ENCODE peak calls at places on chromosome 1, in six cellular contexts. X is SJCRH30, U is uterus, L is aorta, G is breast epithelium, Q is GM23248. W is an unnamed sample.

GRCh38 chr1:19363526-19364152 is 51.5 kb downstream of the SLC66A1 start:
- DNase-seq in X (no peak), U (peak; percentile 55), L (no peak), G (no peak), Q (peak; percentile 21), W (no peak)

GRCh38 chr1:207755846-207756692 is 4.2 kb downstream of the CD46 start:
- DNase-seq in X (no peak), U (no peak), L (no peak), G (no peak), Q (peak; percentile 9), W (no peak)

GRCh38 chr1:201756411-201756810 is 72.5 kb upstream of the IPO9 start:
- DNase-seq in X (no peak), U (no peak), L (no peak), G (no peak), Q (peak; percentile 81), W (no peak)

GRCh38 chr1:43705982-43706597 is 1.2 kb upstream of the ST3GAL3 start:
- DNase-seq in X (no peak), U (no peak), L (no peak), G (no peak), Q (peak; percentile 47), W (no peak)

GRCh38 chr1:29607236-29607635 is 370.9 kb downstream of the PTPRU start:
- DNase-seq in X (no peak), U (no peak), L (no peak), G (no peak), Q (no peak), W (no peak)

GRCh38 chr1:25616080-25616931 is at the start of gene MAN1C1:
- DNase-seq in X (peak; percentile 94), U (peak; percentile 87), L (peak; percentile 93), G (peak; percentile 69), Q (peak; percentile 88), W (peak; percentile 74)

GRCh38 chr1:234934611-234935033 is 194.0 kb downstream of the TOMM20 start:
- DNase-seq in X (no peak), U (no peak), L (no peak), G (no peak), Q (peak; percentile 61), W (no peak)

GRCh38 chr1:76867342-76868130 is at the start of gene ST6GALNAC5:
- DNase-seq in X (no peak), U (no peak), L (no peak), G (no peak), Q (peak; percentile 66), W (no peak)

GRCh38 chr1:7389786-7390603 is 381.1 kb upstream of the VAMP3 start:
- DNase-seq in X (no peak), U (no peak), L (peak; percentile 43), G (no peak), Q (no peak), W (no peak)

GRCh38 chr1:173190101-173190895 is 16.8 kb downstream of the TNFSF4 start:
- DNase-seq in X (peak; percentile 58), U (peak; percentile 45), L (peak; percentile 89), G (peak; percentile 63), Q (peak; percentile 57), W (peak; percentile 68)

GRCh38 chr1:175503538-175503937 is 239.9 kb downstream of the TNR start:
- DNase-seq in X (no peak), U (no peak), L (no peak), G (no peak), Q (no peak), W (no peak)

GRCh38 chr1:118918940-118919259 is 69.2 kb downstream of the TBX15 start:
- DNase-seq in X (no peak), U (no peak), L (no peak), G (no peak), Q (no peak), W (no peak)

GRCh38 chr1:206563367-206563953 is 48.8 kb downstream of the EIF2D start:
- DNase-seq in X (no peak), U (no peak), L (no peak), G (no peak), Q (peak; percentile 20), W (no peak)

GRCh38 chr1:82449671-82450070 is 648.9 kb downstream of the ADGRL2 start:
- DNase-seq in X (no peak), U (no peak), L (no peak), G (no peak), Q (peak; percentile 29), W (no peak)

GRCh38 chr1:63709267-63709828 is 64.5 kb upstream of the ROR1 start:
- DNase-seq in X (no peak), U (no peak), L (no peak), G (no peak), Q (no peak), W (no peak)

GRCh38 chr1:63703661-63704060 is 70.2 kb upstream of the ROR1 start:
- DNase-seq in X (no peak), U (no peak), L (no peak), G (no peak), Q (no peak), W (no peak)

GRCh38 chr1:63704443-63704842 is 69.4 kb upstream of the ROR1 start:
- DNase-seq in X (no peak), U (no peak), L (no peak), G (no peak), Q (no peak), W (no peak)

GRCh38 chr1:63701187-63701586 is 72.6 kb upstream of the ROR1 start:
- DNase-seq in X (no peak), U (no peak), L (no peak), G (no peak), Q (no peak), W (no peak)

GRCh38 chr1:63705058-63705457 is 68.8 kb upstream of the ROR1 start:
- DNase-seq in X (no peak), U (no peak), L (no peak), G (no peak), Q (no peak), W (no peak)
- H3K4me1 ChIP-seq in X (no peaks in the 10 kb centered on the region), U (no peaks in the 10 kb centered on the region), L (no peaks in the 10 kb centered on the region), G (no peaks in the 10 kb centered on the region), Q (no peaks in the 10 kb centered on the region), W (no peaks in the 10 kb centered on the region)

DNA sequence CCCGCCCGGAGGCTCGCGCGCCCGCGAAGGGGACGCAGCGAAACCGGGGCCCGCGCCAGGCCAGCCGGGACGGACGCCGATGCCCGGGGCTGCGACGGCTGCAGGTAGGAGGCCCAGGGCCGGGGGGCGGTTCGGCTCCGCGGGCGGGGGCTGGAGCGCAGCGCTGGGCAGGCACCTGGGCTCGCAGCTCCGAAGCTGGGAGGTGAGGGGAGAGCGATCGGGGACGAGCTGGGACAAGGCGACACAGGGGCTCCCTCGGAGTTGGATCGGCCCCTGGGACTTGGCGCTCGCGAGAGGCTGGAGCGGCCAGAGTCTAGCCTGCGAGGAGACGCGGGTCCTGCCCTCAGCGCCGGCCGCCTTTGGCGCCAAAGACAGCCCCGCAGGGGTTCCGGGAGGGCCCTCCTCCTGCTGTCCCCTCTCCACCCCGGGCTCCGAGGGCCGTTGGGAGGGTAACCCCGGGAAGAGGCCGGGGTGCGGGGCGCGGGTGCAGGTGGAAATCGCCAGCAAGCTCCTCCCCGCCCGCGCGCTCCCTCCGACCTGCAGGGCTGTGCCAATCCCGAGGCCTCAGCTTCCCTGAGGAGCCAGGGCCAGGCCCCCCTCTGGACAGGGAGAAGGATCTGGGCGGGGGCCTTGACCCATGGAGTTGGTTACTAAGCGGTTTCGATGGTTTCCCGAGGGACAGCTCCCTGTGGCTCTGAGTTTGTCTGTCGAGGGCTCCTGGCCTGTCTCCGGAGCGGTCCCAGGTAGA is 396 bp downstream of the TP73 start:
- DNase-seq in X (peak; percentile 59), U (no peak), L (peak; percentile 43), G (no peak), Q (no peak), W (no peak)
- H3K27me3 ChIP-seq in X (no peaks in the 10 kb centered on the region), U (peaks cover 18% of the 10 kb centered on the region), L (no peaks in the 10 kb centered on the region), G (peaks cover 52% of the 10 kb centered on the region), Q (peaks cover 69% of the 10 kb centered on the region), W (peaks cover 54% of the 10 kb centered on the region)

DNA sequence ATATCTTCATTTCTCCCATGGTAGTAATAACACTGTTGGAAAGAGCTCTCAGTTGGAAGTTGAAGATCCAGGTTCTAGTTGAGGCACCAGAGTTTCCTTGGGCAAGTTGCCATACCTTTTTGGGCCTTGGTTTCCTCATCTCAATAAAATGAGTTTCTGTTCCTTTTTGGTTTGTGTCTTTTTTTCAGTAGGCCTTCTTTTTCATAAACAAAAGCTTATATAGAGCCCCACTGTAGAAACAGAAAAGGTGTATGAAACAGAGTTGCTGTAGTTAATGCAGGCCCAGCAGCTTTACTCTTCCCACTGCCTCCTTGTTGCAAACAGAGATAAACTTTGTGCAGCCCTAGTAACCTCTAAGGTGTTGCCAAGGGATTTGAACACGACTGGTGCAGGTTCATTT is 41.7 kb downstream of the WNT4 start:
- DNase-seq in X (no peak), U (no peak), L (no peak), G (no peak), Q (no peak), W (no peak)
- H3K4me1 ChIP-seq in X (no peaks in the 10 kb centered on the region), U (no peaks in the 10 kb centered on the region), L (no peaks in the 10 kb centered on the region), G (no peaks in the 10 kb centered on the region), Q (peaks cover 1% of the 10 kb centered on the region), W (no peaks in the 10 kb centered on the region)

DNA sequence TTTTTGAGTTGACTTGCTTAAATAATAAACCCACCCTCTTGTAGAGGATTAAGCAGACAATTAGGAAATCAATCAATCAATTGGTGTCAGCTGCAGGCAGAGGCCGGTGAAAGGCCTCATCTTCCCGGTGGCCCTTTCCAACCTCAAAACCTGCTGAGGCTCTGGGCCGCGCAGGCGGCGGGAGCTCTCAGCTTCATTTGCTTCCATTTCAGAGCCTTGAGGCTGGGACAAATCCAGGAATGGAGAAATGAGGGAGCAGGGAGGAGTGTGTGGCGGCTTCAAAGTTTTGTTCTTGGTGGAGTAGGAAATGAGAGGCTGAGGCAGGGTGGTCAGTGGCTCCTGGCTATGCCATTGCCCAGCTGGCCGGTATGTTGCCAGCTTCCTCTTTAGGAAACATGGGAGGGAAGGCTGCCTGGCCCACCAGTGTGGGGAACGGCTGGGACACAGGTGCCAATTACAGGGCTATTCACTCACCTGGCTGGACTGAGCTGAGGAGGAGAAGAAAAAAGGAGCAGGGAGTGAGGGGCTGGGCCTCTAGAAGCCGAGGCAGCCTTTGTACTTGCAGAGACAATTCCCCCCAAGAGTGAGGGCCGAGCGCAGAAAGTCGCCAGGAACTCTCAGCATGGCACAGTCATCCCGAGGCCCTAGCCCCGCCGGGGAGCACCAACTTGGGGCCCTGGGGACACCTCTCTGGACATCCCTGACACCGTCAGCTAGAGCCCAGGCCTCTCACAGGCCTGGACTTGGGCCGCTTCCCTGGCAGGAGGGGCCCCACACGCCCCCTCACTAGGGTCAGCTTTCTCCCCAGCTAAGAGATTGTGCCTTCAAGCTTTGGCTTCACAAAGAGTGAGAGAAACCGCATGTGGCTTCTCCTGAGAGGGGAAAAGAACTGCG is 4.4 kb downstream of the POU3F1 start:
- DNase-seq in X (no peak), U (no peak), L (no peak), G (no peak), Q (no peak), W (no peak)
- H3K27me3 ChIP-seq in X (no peaks in the 10 kb centered on the region), U (peaks cover 34% of the 10 kb centered on the region), L (no peaks in the 10 kb centered on the region), G (peaks cover 38% of the 10 kb centered on the region), Q (peaks cover 51% of the 10 kb centered on the region), W (peaks cover 44% of the 10 kb centered on the region)

GRCh38 chr1:60541831-60542532 is 468.4 kb upstream of the C1orf87 start:
- DNase-seq in X (no peak), U (no peak), L (no peak), G (no peak), Q (no peak), W (no peak)
- H3K4me1 ChIP-seq in X (no peaks in the 10 kb centered on the region), U (no peaks in the 10 kb centered on the region), L (no peaks in the 10 kb centered on the region), G (no peaks in the 10 kb centered on the region), Q (no peaks in the 10 kb centered on the region), W (no peaks in the 10 kb centered on the region)